ENCODE peak calls at places on chromosomes 5 and 9, in nine cellular contexts. B is adrenal gland; O is NCI-H1048; L is EL; C is HCT116; Q is astrocyte of the spinal cord; P is activated T-cell treated with anti-CD3 and anti-CD28 coated beads, Interleukin-2, amount 50 U/mL, for 48 hours; I is uterus; Z is Calu3. V is an unnamed sample.

GRCh38 chr9:38382141-38382540 is 10.4 kb upstream of the ALDH1B1 start:
- DNase-seq in Z (no peak), B (no peak), I (no peak), O (no peak), Q (no peak), C (no peak), P (no peak), L (no peak), V (no peak)

GRCh38 chr9:130746434-130747212 is 53.0 kb downstream of the EXOSC2 start:
- DNase-seq in Z (no peak), L (no peak), O (no peak), P (no peak), B (no peak), Q (no peak), I (no peak), C (no peak), V (peak; percentile 46)

GRCh38 chr5:106875591-106876297 is 795.0 kb downstream of the EFNA5 start:
- DNase-seq in O (no peak), P (no peak), Q (peak; percentile 15), I (no peak), B (peak; percentile 18), Z (peak; percentile 57), L (no peak), C (peak; percentile 35), V (peak; percentile 60)

GRCh38 chr9:106069241-106069640 is 374.9 kb downstream of the TMEM38B start:
- DNase-seq in Q (peak; percentile 6), L (no peak), Z (no peak), I (no peak), B (no peak), C (no peak), O (no peak), P (no peak), V (no peak)

GRCh38 chr5:79151933-79152671 is 40.5 kb downstream of the BHMT start:
- DNase-seq in I (no peak), Z (no peak), C (no peak), Q (peak; percentile 16), O (no peak), P (no peak), L (no peak), B (no peak), V (no peak)

GRCh38 chr5:115666023-115666422 is 40.2 kb upstream of the TMED7 start:
- DNase-seq in Z (no peak), Q (no peak), P (no peak), C (no peak), I (no peak), O (no peak), B (no peak), L (peak; percentile 38), V (no peak)

GRCh38 chr5:80559244-80559643 is 10.8 kb downstream of the ANKRD34B start:
- DNase-seq in B (no peak), P (no peak), I (no peak), Q (no peak), Z (no peak), O (no peak), C (no peak), L (no peak), V (no peak)

GRCh38 chr9:19946446-19947109 is 157.7 kb upstream of the SLC24A2 start:
- DNase-seq in B (no peak), I (no peak), L (peak; percentile 10), P (no peak), Z (no peak), Q (peak; percentile 49), O (no peak), C (no peak), V (no peak)

GRCh38 chr5:6723901-6724300 is 10.7 kb downstream of the TENT4A start:
- DNase-seq in B (no peak), C (no peak), Q (no peak), Z (no peak), O (no peak), P (no peak), I (no peak), L (no peak), V (no peak)

GRCh38 chr5:57432876-57433275 is 49.7 kb downstream of the ACTBL2 start:
- DNase-seq in I (no peak), L (no peak), P (no peak), O (no peak), C (peak; percentile 23), Z (peak; percentile 54), B (peak; percentile 41), Q (no peak), V (peak; percentile 17)

GRCh38 chr5:57037355-57037754 is 85.4 kb upstream of the MIER3 start:
- DNase-seq in P (no peak), Q (no peak), I (no peak), L (no peak), O (no peak), B (peak; percentile 49), Z (no peak), C (peak; percentile 23), V (peak; percentile 54)

GRCh38 chr5:52356311-52356918 is 431.3 kb upstream of the ITGA1 start:
- DNase-seq in I (no peak), Q (peak; percentile 2), Z (no peak), C (no peak), O (peak; percentile 41), L (peak; percentile 13), B (no peak), P (no peak), V (no peak)

GRCh38 chr9:135746565-135746964 is 44.6 kb downstream of the KCNT1 start:
- DNase-seq in B (no peak), C (no peak), I (no peak), P (no peak), Z (no peak), Q (no peak), L (no peak), O (no peak), V (peak; percentile 31)

GRCh38 chr9:4137755-4138154 is 162.1 kb downstream of the GLIS3 start:
- DNase-seq in B (no peak), Q (peak; percentile 58), O (no peak), Z (no peak), P (no peak), I (no peak), C (no peak), L (peak; percentile 84), V (no peak)

GRCh38 chr9:120889606-120890396 is 12.8 kb upstream of the PHF19 start:
- DNase-seq in Q (no peak), B (no peak), L (no peak), I (no peak), O (no peak), C (no peak), Z (no peak), P (no peak), V (no peak)

GRCh38 chr9:124812401-124813016 is 35.6 kb downstream of the OLFML2A start:
- DNase-seq in Z (peak; percentile 48), Q (peak; percentile 100), C (peak; percentile 84), O (no peak), B (no peak), P (no peak), L (peak; percentile 100), I (peak; percentile 95), V (peak; percentile 79)

GRCh38 chr5:32233696-32234447 is 59.8 kb upstream of the GOLPH3 start:
- DNase-seq in Q (peak; percentile 88), P (no peak), C (no peak), I (no peak), B (peak; percentile 72), L (peak; percentile 51), O (no peak), Z (peak; percentile 66), V (no peak)

GRCh38 chr5:153632748-153633290 is 142.3 kb downstream of the GRIA1 start:
- DNase-seq in B (no peak), O (no peak), C (no peak), I (no peak), P (no peak), L (no peak), Q (no peak), Z (no peak), V (no peak)

GRCh38 chr5:31921852-31922305 is 252.2 kb downstream of the GOLPH3 start:
- DNase-seq in Q (peak; percentile 95), L (peak; percentile 60), C (no peak), I (no peak), P (no peak), O (peak; percentile 23), Z (no peak), B (no peak), V (no peak)

GRCh38 chr5:78594946-78595921 is 53.3 kb downstream of the LHFPL2 start:
- DNase-seq in L (peak; percentile 96), Q (peak; percentile 99), C (peak; percentile 87), I (peak; percentile 75), P (no peak), Z (peak; percentile 71), B (peak; percentile 66), O (no peak), V (peak; percentile 52)

GRCh38 chr5:153831976-153832375 is 206.7 kb downstream of the FAM114A2 start:
- DNase-seq in Q (peak; percentile 17), L (peak; percentile 43), Z (peak; percentile 5), O (no peak), I (no peak), B (no peak), C (peak; percentile 60), P (no peak), V (peak; percentile 74)

GRCh38 chr9:114823416-114823815 is 17.6 kb upstream of the TNFSF15 start:
- DNase-seq in Z (no peak), I (no peak), Q (no peak), P (no peak), O (no peak), B (no peak), C (no peak), L (no peak), V (no peak)

GRCh38 chr5:151313357-151313756 is 9.8 kb upstream of the SLC36A3 start:
- DNase-seq in I (no peak), P (no peak), B (no peak), Z (no peak), C (no peak), Q (no peak), L (no peak), O (no peak), V (no peak)

GRCh38 chr9:15135167-15135792 is 171.7 kb downstream of the TTC39B start:
- DNase-seq in O (no peak), I (peak; percentile 66), Q (peak; percentile 74), L (peak; percentile 75), C (peak; percentile 60), P (peak; percentile 59), Z (peak; percentile 47), B (peak; percentile 58), V (peak; percentile 43)

GRCh38 chr9:137397675-137398423 is 25.1 kb downstream of the EXD3 start:
- DNase-seq in Q (no peak), Z (no peak), I (no peak), O (no peak), L (no peak), B (no peak), C (no peak), P (peak; percentile 67), V (no peak)

GRCh38 chr5:170278611-170279500 is 18.7 kb downstream of the LCP2 start:
- DNase-seq in L (no peak), I (no peak), C (no peak), P (peak; percentile 90), O (no peak), Q (no peak), Z (no peak), B (peak; percentile 33), V (peak; percentile 87)

GRCh38 chr5:178551059-178551458 is 39.1 kb downstream of the COL23A1 start:
- DNase-seq in L (peak; percentile 7), Q (peak; percentile 10), I (no peak), P (no peak), Z (no peak), C (peak; percentile 12), O (no peak), B (no peak), V (peak; percentile 25)

GRCh38 chr5:159638954-159639559 is 277.2 kb upstream of the ADRA1B start:
- DNase-seq in Z (no peak), B (no peak), O (no peak), I (no peak), Q (peak; percentile 47), L (no peak), C (no peak), P (no peak), V (no peak)